ENCODE peak calls at places on chromosomes 7 and 10, in seven cellular contexts. One of them, this sample, is unnamed.

GRCh38 chr10:70555371-70555770 is 47.2 kb downstream of the PRF1 start:
- DNase-seq in PC-3: no peak
- DNase-seq in stimulated activated CD4-positive, alpha-beta T cell treated with anti-CD3 and anti-CD28 coated beads, Interleukin-1b, Interleukin-23, amount 100 ng/mL, for 24 hours: no peak
- DNase-seq in choroid plexus epithelial cell: no peak
- DNase-seq in IMR-90: no peak
- DNase-seq in epithelial cell of proximal tubule: no peak
- DNase-seq in iPS-NIHi11: no peak
- DNase-seq in this sample: no peak

GRCh38 chr7:55111007-55111406 is 92.2 kb downstream of the EGFR start:
- DNase-seq in stimulated activated CD4-positive, alpha-beta T cell treated with anti-CD3 and anti-CD28 coated beads, Interleukin-1b, Interleukin-23, amount 100 ng/mL, for 24 hours: no peak
- DNase-seq in PC-3: no peak
- DNase-seq in IMR-90: peak; percentile 80
- DNase-seq in iPS-NIHi11: no peak
- DNase-seq in epithelial cell of proximal tubule: no peak
- DNase-seq in choroid plexus epithelial cell: peak; percentile 87
- DNase-seq in this sample: no peak

GRCh38 chr10:33478089-33478674 is 143.7 kb upstream of the NRP1 start:
- DNase-seq in IMR-90: no peak
- DNase-seq in choroid plexus epithelial cell: no peak
- DNase-seq in iPS-NIHi11: no peak
- DNase-seq in stimulated activated CD4-positive, alpha-beta T cell treated with anti-CD3 and anti-CD28 coated beads, Interleukin-1b, Interleukin-23, amount 100 ng/mL, for 24 hours: no peak
- DNase-seq in PC-3: no peak
- DNase-seq in epithelial cell of proximal tubule: no peak
- DNase-seq in this sample: no peak

GRCh38 chr7:786472-787255 is 45.6 kb upstream of the SUN1 start:
- DNase-seq in stimulated activated CD4-positive, alpha-beta T cell treated with anti-CD3 and anti-CD28 coated beads, Interleukin-1b, Interleukin-23, amount 100 ng/mL, for 24 hours: peak; percentile 55
- DNase-seq in epithelial cell of proximal tubule: no peak
- DNase-seq in PC-3: peak; percentile 71
- DNase-seq in iPS-NIHi11: peak; percentile 90
- DNase-seq in IMR-90: peak; percentile 51
- DNase-seq in choroid plexus epithelial cell: peak; percentile 71
- DNase-seq in this sample: no peak

GRCh38 chr7:88480266-88480665 is 173.6 kb upstream of the STEAP4 start:
- DNase-seq in iPS-NIHi11: no peak
- DNase-seq in epithelial cell of proximal tubule: no peak
- DNase-seq in PC-3: no peak
- DNase-seq in choroid plexus epithelial cell: no peak
- DNase-seq in IMR-90: no peak
- DNase-seq in stimulated activated CD4-positive, alpha-beta T cell treated with anti-CD3 and anti-CD28 coated beads, Interleukin-1b, Interleukin-23, amount 100 ng/mL, for 24 hours: no peak
- DNase-seq in this sample: no peak

GRCh38 chr7:141663081-141663510 is 38.9 kb downstream of the DENND11 start:
- DNase-seq in iPS-NIHi11: no peak
- DNase-seq in stimulated activated CD4-positive, alpha-beta T cell treated with anti-CD3 and anti-CD28 coated beads, Interleukin-1b, Interleukin-23, amount 100 ng/mL, for 24 hours: no peak
- DNase-seq in epithelial cell of proximal tubule: no peak
- DNase-seq in IMR-90: no peak
- DNase-seq in choroid plexus epithelial cell: peak; percentile 26
- DNase-seq in PC-3: peak; percentile 78
- DNase-seq in this sample: no peak

GRCh38 chr10:131646551-131647525 is 254.0 kb upstream of the PPP2R2D start:
- DNase-seq in PC-3: no peak
- DNase-seq in epithelial cell of proximal tubule: no peak
- DNase-seq in choroid plexus epithelial cell: no peak
- DNase-seq in stimulated activated CD4-positive, alpha-beta T cell treated with anti-CD3 and anti-CD28 coated beads, Interleukin-1b, Interleukin-23, amount 100 ng/mL, for 24 hours: no peak
- DNase-seq in iPS-NIHi11: no peak
- DNase-seq in IMR-90: no peak
- DNase-seq in this sample: no peak

GRCh38 chr10:58457761-58458616 is 54.7 kb upstream of the BICC1 start:
- DNase-seq in epithelial cell of proximal tubule: no peak
- DNase-seq in stimulated activated CD4-positive, alpha-beta T cell treated with anti-CD3 and anti-CD28 coated beads, Interleukin-1b, Interleukin-23, amount 100 ng/mL, for 24 hours: no peak
- DNase-seq in IMR-90: peak; percentile 98
- DNase-seq in choroid plexus epithelial cell: peak; percentile 86
- DNase-seq in PC-3: no peak
- DNase-seq in iPS-NIHi11: no peak
- DNase-seq in this sample: no peak

GRCh38 chr10:49654036-49654693 is 25.3 kb upstream of the C10orf53 start:
- DNase-seq in epithelial cell of proximal tubule: no peak
- DNase-seq in stimulated activated CD4-positive, alpha-beta T cell treated with anti-CD3 and anti-CD28 coated beads, Interleukin-1b, Interleukin-23, amount 100 ng/mL, for 24 hours: no peak
- DNase-seq in PC-3: no peak
- DNase-seq in iPS-NIHi11: no peak
- DNase-seq in IMR-90: no peak
- DNase-seq in choroid plexus epithelial cell: no peak
- DNase-seq in this sample: no peak

GRCh38 chr10:77692782-77693181 is 55.2 kb upstream of the KCNMA1 start:
- DNase-seq in stimulated activated CD4-positive, alpha-beta T cell treated with anti-CD3 and anti-CD28 coated beads, Interleukin-1b, Interleukin-23, amount 100 ng/mL, for 24 hours: no peak
- DNase-seq in epithelial cell of proximal tubule: no peak
- DNase-seq in PC-3: peak; percentile 60
- DNase-seq in choroid plexus epithelial cell: peak; percentile 36
- DNase-seq in iPS-NIHi11: no peak
- DNase-seq in IMR-90: peak; percentile 68
- DNase-seq in this sample: peak; percentile 73

GRCh38 chr7:100598425-100598824 is 3.7 kb upstream of the PCOLCE start:
- DNase-seq in epithelial cell of proximal tubule: no peak
- DNase-seq in choroid plexus epithelial cell: no peak
- DNase-seq in PC-3: no peak
- DNase-seq in stimulated activated CD4-positive, alpha-beta T cell treated with anti-CD3 and anti-CD28 coated beads, Interleukin-1b, Interleukin-23, amount 100 ng/mL, for 24 hours: no peak
- DNase-seq in iPS-NIHi11: no peak
- DNase-seq in IMR-90: peak; percentile 12
- DNase-seq in this sample: no peak

GRCh38 chr7:101953248-101953819 is 135.9 kb downstream of the CUX1 start:
- DNase-seq in epithelial cell of proximal tubule: no peak
- DNase-seq in IMR-90: peak; percentile 92
- DNase-seq in stimulated activated CD4-positive, alpha-beta T cell treated with anti-CD3 and anti-CD28 coated beads, Interleukin-1b, Interleukin-23, amount 100 ng/mL, for 24 hours: no peak
- DNase-seq in iPS-NIHi11: no peak
- DNase-seq in choroid plexus epithelial cell: peak; percentile 85
- DNase-seq in PC-3: peak; percentile 61
- DNase-seq in this sample: no peak